ENCODE peak calls at places on chromosomes 1 and 21, in eight cellular contexts. Z is COR-L47, U is posterior cingulate gyrus, C is NCI-H1930, J is small intestine, E is NCI-H2029 treated with DMSO at 0.1 percent for 48 hours, K is HEK293T, D is kidney glomerular epithelial cell. P is an unnamed sample.

GRCh38 chr1:115373305-115373704 is 35.3 kb upstream of the NGF start:
- DNase-seq in Z (no peak), C (no peak), E (no peak), J (no peak), U (no peak), K (no peak), D (peak; percentile 43), P (no peak)

GRCh38 chr1:206909167-206909882 is 12.1 kb downstream of the IL24 start:
- DNase-seq in J (peak; percentile 74), U (no peak), E (peak; percentile 68), C (peak; percentile 53), Z (peak; percentile 90), K (peak; percentile 56), D (peak; percentile 6), P (no peak)

GRCh38 chr1:234683856-234684632 is 74.1 kb upstream of the IRF2BP2 start:
- DNase-seq in U (no peak), Z (no peak), E (no peak), K (no peak), J (peak; percentile 91), C (no peak), D (no peak), P (no peak)

GRCh38 chr1:203625623-203626189 is 926 bp upstream of the ATP2B4 start:
- DNase-seq in E (no peak), U (peak; percentile 42), J (peak; percentile 91), K (peak; percentile 31), Z (no peak), D (peak; percentile 39), C (no peak), P (no peak)

GRCh38 chr1:2533356-2533755 is 3.3 kb upstream of the HES5 start:
- DNase-seq in Z (no peak), U (no peak), D (no peak), E (no peak), J (no peak), K (no peak), C (no peak), P (no peak)

GRCh38 chr1:232952514-232953175 is 2.2 kb downstream of the NTPCR start:
- DNase-seq in J (peak; percentile 71), C (peak; percentile 44), U (peak; percentile 26), D (peak; percentile 44), K (peak; percentile 86), E (no peak), Z (peak; percentile 43), P (no peak)

GRCh38 chr1:24018611-24019580 is 38.8 kb upstream of the SRSF10 start:
- DNase-seq in Z (no peak), J (peak; percentile 96), E (no peak), K (peak; percentile 88), C (no peak), U (peak; percentile 48), D (peak; percentile 99), P (peak; percentile 99)

GRCh38 chr21:32818411-32818810 is 46.9 kb upstream of the PAXBP1 start:
- DNase-seq in U (no peak), Z (no peak), C (no peak), K (no peak), E (no peak), J (no peak), D (no peak), P (no peak)

GRCh38 chr1:21510885-21511578 is 1.8 kb downstream of the ALPL start:
- DNase-seq in J (no peak), U (no peak), D (no peak), E (no peak), Z (no peak), C (no peak), K (no peak), P (no peak)

GRCh38 chr1:247906504-247907047 is 11.2 kb downstream of the OR2W3 start:
- DNase-seq in U (no peak), Z (no peak), E (no peak), J (peak; percentile 2), K (no peak), C (no peak), D (no peak), P (peak; percentile 22)

GRCh38 chr1:59686170-59686569 is 128.6 kb upstream of the HOOK1 start:
- DNase-seq in C (no peak), D (no peak), U (no peak), J (no peak), Z (no peak), K (no peak), E (peak; percentile 96), P (no peak)

GRCh38 chr1:29603622-29604021 is 367.3 kb downstream of the PTPRU start:
- DNase-seq in C (no peak), K (no peak), D (no peak), E (no peak), J (no peak), Z (no peak), U (no peak), P (no peak)

GRCh38 chr1:100441651-100442050 is 89.3 kb downstream of the CDC14A start:
- DNase-seq in J (peak; percentile 13), D (no peak), C (no peak), Z (no peak), K (no peak), U (no peak), E (no peak), P (no peak)

GRCh38 chr1:193219391-193219790 is 33.0 kb upstream of the B3GALT2 start:
- DNase-seq in U (no peak), K (no peak), D (no peak), J (no peak), Z (no peak), E (no peak), C (no peak), P (no peak)

GRCh38 chr1:27569506-27570382 is 34.2 kb downstream of the AHDC1 start:
- DNase-seq in C (no peak), K (no peak), Z (no peak), D (no peak), E (no peak), J (no peak), U (no peak), P (no peak)

GRCh38 chr1:5481889-5482288 is 510.3 kb downstream of the NPHP4 start:
- DNase-seq in Z (no peak), C (no peak), J (no peak), E (no peak), K (peak; percentile 26), D (no peak), U (no peak), P (no peak)

GRCh38 chr1:72366473-72366872 is 84.1 kb upstream of the NEGR1 start:
- DNase-seq in J (no peak), D (no peak), K (no peak), E (peak; percentile 64), U (no peak), C (no peak), Z (no peak), P (no peak)

GRCh38 chr1:232192781-232193450 is 437.0 kb downstream of the SIPA1L2 start:
- DNase-seq in K (no peak), E (no peak), J (peak; percentile 52), Z (no peak), D (no peak), U (no peak), C (no peak), P (no peak)

GRCh38 chr1:211332839-211333238 is 6.2 kb downstream of the TRAF5 start:
- DNase-seq in Z (no peak), K (no peak), D (no peak), E (no peak), J (no peak), U (no peak), C (no peak), P (no peak)

GRCh38 chr21:43723648-43724047 is 4.7 kb downstream of the PDXK start:
- DNase-seq in E (no peak), Z (no peak), C (no peak), K (no peak), J (no peak), D (no peak), U (no peak), P (no peak)

GRCh38 chr1:157969693-157970485 is 23.6 kb upstream of the KIRREL1 start:
- DNase-seq in K (peak; percentile 73), J (peak; percentile 66), D (peak; percentile 88), Z (no peak), E (peak; percentile 7), U (no peak), C (no peak), P (peak; percentile 67)

GRCh38 chr1:36539526-36539925 is 56.8 kb upstream of the CSF3R start:
- DNase-seq in Z (no peak), U (no peak), C (no peak), J (no peak), D (no peak), E (no peak), K (no peak), P (no peak)

GRCh38 chr21:42741056-42741455 is 87.6 kb downstream of the PDE9A start:
- DNase-seq in K (no peak), J (no peak), E (no peak), Z (no peak), C (no peak), D (no peak), U (no peak), P (no peak)

GRCh38 chr1:167258858-167259257 is 38.2 kb downstream of the POU2F1 start:
- DNase-seq in U (no peak), E (no peak), J (no peak), Z (no peak), K (no peak), C (no peak), D (no peak), P (no peak)

GRCh38 chr21:26441081-26441610 is 131.9 kb downstream of the CYYR1 start:
- DNase-seq in E (no peak), D (no peak), U (no peak), K (no peak), Z (no peak), J (no peak), C (no peak), P (no peak)

GRCh38 chr1:239987103-239987745 is 104.5 kb upstream of the FMN2 start:
- DNase-seq in J (peak; percentile 27), E (peak; percentile 4), K (no peak), C (no peak), Z (peak; percentile 33), U (peak; percentile 48), D (peak; percentile 46), P (no peak)

GRCh38 chr1:81547261-81547911 is 253.3 kb upstream of the ADGRL2 start:
- DNase-seq in D (no peak), E (no peak), U (no peak), J (no peak), C (no peak), Z (no peak), K (no peak), P (no peak)

GRCh38 chr21:14850394-14850793 is 214.4 kb downstream of the NRIP1 start:
- DNase-seq in J (no peak), E (no peak), D (no peak), Z (no peak), C (no peak), U (no peak), K (no peak), P (no peak)

GRCh38 chr21:38303300-38303699 is 46.5 kb downstream of the KCNJ15 start:
- DNase-seq in Z (no peak), J (no peak), U (no peak), E (no peak), K (no peak), D (peak; percentile 89), C (no peak), P (no peak)